ENCODE peak calls at places on chromosomes 4 and X, in five cellular contexts. H, O, J, T and D are unnamed samples.

GRCh38 chrX:13482764-13483552 is 86.4 kb upstream of the EGFL6 start:
- DNase-seq in T (no peak), J (no peak), H (no peak), O (no peak), D (no peak)

GRCh38 chr4:118968006-118968405 is 79.4 kb downstream of the SYNPO2 start:
- DNase-seq in J (peak; percentile 95), T (no peak), O (peak; percentile 52), H (peak; percentile 57), D (no peak)

GRCh38 chrX:117510453-117510852 is 606.2 kb downstream of the KLHL13 start:
- DNase-seq in J (no peak), T (no peak), O (no peak), H (no peak), D (no peak)

GRCh38 chrX:42694260-42694815 is 83.6 kb downstream of the PPP1R2C start:
- DNase-seq in H (no peak), J (no peak), O (no peak), T (no peak), D (no peak)

GRCh38 chrX:105297041-105297440 is 76.5 kb upstream of the TEX13A start:
- DNase-seq in O (no peak), J (no peak), T (no peak), H (no peak), D (no peak)

GRCh38 chr4:4339504-4340085 is 47.3 kb upstream of the NSG1 start:
- DNase-seq in H (no peak), T (no peak), O (no peak), J (peak; percentile 82), D (peak; percentile 50)

GRCh38 chrX:46561931-46562721 is 11.4 kb upstream of the CHST7 start:
- DNase-seq in H (peak; percentile 47), T (no peak), O (no peak), J (no peak), D (no peak)

GRCh38 chr4:57109847-57110634 is at the start of gene IGFBP7:
- DNase-seq in H (peak; percentile 74), J (peak; percentile 72), O (peak; percentile 81), T (no peak), D (peak; percentile 55)

GRCh38 chr4:80448056-80448455 is 112.5 kb downstream of the CFAP299 start:
- DNase-seq in O (no peak), J (no peak), H (no peak), T (no peak), D (no peak)